ENCODE peak calls at places on chromosome X, in five cellular contexts. A is heart right ventricle, Y is IMR-90, K is thyroid gland, O is SJSA1. J is an unnamed sample. For H3K36me3 and H3K27me3, the result is how much of the 10 kb centered on the place peaks cover.

GRCh38 chrX:24668111-24668510 is 21.0 kb upstream of the PCYT1B start:
- DNase-seq in A (no peak), Y (no peak), K (no peak), O (no peak), J (no peak)

GRCh38 chrX:140918398-140919043 is 83.9 kb upstream of the SPANXB1 start:
- DNase-seq in A (peak), Y (peak), K (peak), O (no peak), J (peak)

GRCh38 chrX:153921511-153922285 is 4.4 kb downstream of the ARHGAP4 start:
- DNase-seq in A (no peak), Y (no peak), K (no peak), O (no peak), J (no peak)

GRCh38 chrX:44897539-44897938 is 24.6 kb downstream of the KDM6A start:
- DNase-seq in A (no peak), Y (no peak), K (no peak), O (no peak), J (no peak)

GRCh38 chrX:16743604-16744325 is 24.4 kb downstream of the SYAP1 start:
- DNase-seq in A (no peak), Y (peak), K (no peak), O (no peak), J (peak)

GRCh38 chrX:87517571-87518141 is at the start of gene KLHL4:
- DNase-seq in A (peak), Y (peak), K (no peak), O (peak), J (peak)

GRCh38 chrX:47936224-47936939 is 67.4 kb downstream of the ZNF182 start:
- DNase-seq in A (no peak), Y (no peak), K (no peak), O (no peak), J (no peak)

GRCh38 chrX:30533261-30533660 is 44.3 kb downstream of the TASL start:
- DNase-seq in A (no peak), Y (peak), K (no peak), O (no peak), J (no peak)

GRCh38 chrX:150465326-150465725 is 102.2 kb downstream of the MAMLD1 start:
- DNase-seq in A (no peak), Y (no peak), K (no peak), O (no peak), J (no peak)

GRCh38 chrX:80431502-80431832 is 11.2 kb downstream of the TENT5D start:
- DNase-seq in A (no peak), Y (no peak), K (no peak), O (no peak), J (no peak)

GRCh38 chrX:68433155-68433980 is at the start of gene OPHN1:
- DNase-seq in A (peak), Y (peak), K (peak), O (peak), J (peak)

GRCh38 chrX:43655151-43655676 is 885 bp upstream of the MAOA start:
- DNase-seq in A (peak), Y (peak), K (peak), O (peak), J (peak)

GRCh38 chrX:22165732-22166457 is 106.8 kb upstream of the CBLL2 start:
- DNase-seq in A (no peak), Y (peak), K (no peak), O (no peak), J (peak)

GRCh38 chrX:64996805-64997204 is 20.6 kb upstream of the ZC4H2 start:
- DNase-seq in A (no peak), Y (no peak), K (no peak), O (no peak), J (no peak)

GRCh38 chrX:48911407-48912182 is at the start of gene SLC35A2:
- DNase-seq in A (peak), Y (peak), K (peak), O (peak), J (peak)

GRCh38 chrX:10576777-10577444 is 43.5 kb downstream of the MID1 start:
- DNase-seq in A (peak), Y (no peak), K (peak), O (no peak), J (no peak)

GRCh38 chrX:153454901-153455550 is 9.2 kb upstream of the TREX2 start:
- DNase-seq in A (no peak), Y (no peak), K (no peak), O (no peak), J (no peak)

GRCh38 chrX:101482296-101482695 is 3.0 kb upstream of the ARMCX4 start:
- DNase-seq in A (no peak), Y (peak), K (no peak), O (no peak), J (no peak)

GRCh38 chrX:67892391-67892790 is 348.6 kb downstream of the AR start:
- DNase-seq in A (no peak), Y (no peak), K (no peak), O (no peak), J (no peak)

GRCh38 chrX:107710617-107711391 is 64.8 kb downstream of the TSC22D3 start:
- DNase-seq in A (peak), Y (peak), K (no peak), O (peak), J (peak)

GRCh38 chrX:134544189-134544588 is 84.2 kb downstream of the HPRT1 start:
- DNase-seq in A (no peak), Y (no peak), K (no peak), O (no peak), J (no peak)

GRCh38 chrX:72470593-72471310 is 101.9 kb downstream of the HDAC8 start:
- DNase-seq in A (no peak), Y (no peak), K (no peak), O (no peak), J (no peak)

GRCh38 chrX:70398899-70399298 is 24.2 kb upstream of the GDPD2 start:
- DNase-seq in A (no peak), Y (peak), K (no peak), O (no peak), J (no peak)

GRCh38 chrX:123291623-123292022 is 107.5 kb downstream of the GRIA3 start:
- DNase-seq in A (no peak), Y (no peak), K (no peak), O (no peak), J (no peak)

GRCh38 chrX:150152036-150152435 is 211.1 kb upstream of the MAMLD1 start:
- DNase-seq in A (no peak), Y (no peak), K (no peak), O (no peak), J (no peak)

GRCh38 chrX:20383487-20383886 is 116.8 kb upstream of the RPS6KA3 start:
- DNase-seq in A (no peak), Y (no peak), K (no peak), O (no peak), J (no peak)

GRCh38 chrX:30643313-30643821 is 9.9 kb upstream of the GK start:
- DNase-seq in A (no peak), Y (peak), K (no peak), O (no peak), J (no peak)

GRCh38 chrX:50202539-50202938 is 1.7 kb upstream of the AKAP4 start:
- DNase-seq in A (no peak), Y (no peak), K (no peak), O (no peak), J (no peak)

GRCh38 chrX:1400049-1400448 is 8.1 kb upstream of the SLC25A6 start:
- DNase-seq in A (no peak), Y (no peak), K (no peak), O (no peak), J (no peak)

GRCh38 chrX:1407035-1407434 is 15.1 kb upstream of the SLC25A6 start:
- DNase-seq in A (no peak), Y (no peak), K (no peak), O (no peak), J (no peak)

GRCh38 chrX:1400731-1401471 is 9.0 kb upstream of the SLC25A6 start:
- DNase-seq in A (no peak), Y (no peak), K (no peak), O (no peak), J (no peak)

GRCh38 chrX:1401611-1402430 is 9.9 kb upstream of the SLC25A6 start:
- DNase-seq in A (no peak), Y (no peak), K (no peak), O (no peak), J (no peak)

GRCh38 chrX:1403228-1403627 is 11.3 kb upstream of the SLC25A6 start:
- DNase-seq in A (no peak), Y (no peak), K (no peak), O (no peak), J (no peak)
- H3K36me3 ChIP-seq in A (under half), Y (under half), K (under half), O (under half), J (half or more)

GRCh38 chrX:85903692-85904471 is 143.5 kb downstream of the CHM start:
- DNase-seq in A (no peak), Y (no peak), K (no peak), O (no peak), J (no peak)

GRCh38 chrX:85905851-85906250 is 141.5 kb downstream of the CHM start:
- DNase-seq in A (no peak), Y (no peak), K (no peak), O (no peak), J (no peak)

GRCh38 chrX:85907316-85907715 is 140.0 kb downstream of the CHM start:
- DNase-seq in A (no peak), Y (no peak), K (no peak), O (no peak), J (no peak)

DNA sequence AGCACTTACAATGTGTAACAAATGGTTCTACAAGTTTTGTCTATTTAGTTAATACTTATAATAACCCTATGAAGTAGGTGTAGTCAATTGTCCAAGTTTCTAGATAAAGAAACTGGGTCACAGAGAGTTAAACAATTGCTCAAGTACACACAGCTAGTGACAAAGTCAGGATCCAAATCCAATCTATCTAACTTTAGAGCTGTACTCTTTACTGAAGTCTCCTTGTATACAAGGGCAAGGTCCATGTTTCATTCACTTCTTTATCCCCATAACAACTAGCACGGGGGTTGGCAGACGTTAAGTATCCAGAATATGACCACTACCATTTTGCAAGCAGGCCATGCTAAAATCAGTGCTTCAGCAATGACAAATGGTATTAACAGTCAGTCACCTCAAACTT is 141.0 kb downstream of the CHM start:
- DNase-seq in A (no peak), Y (no peak), K (no peak), O (no peak), J (no peak)
- H3K4me3 ChIP-seq in A (no peak), Y (no peak), K (no peak), O (no peak), J (no peak)

DNA sequence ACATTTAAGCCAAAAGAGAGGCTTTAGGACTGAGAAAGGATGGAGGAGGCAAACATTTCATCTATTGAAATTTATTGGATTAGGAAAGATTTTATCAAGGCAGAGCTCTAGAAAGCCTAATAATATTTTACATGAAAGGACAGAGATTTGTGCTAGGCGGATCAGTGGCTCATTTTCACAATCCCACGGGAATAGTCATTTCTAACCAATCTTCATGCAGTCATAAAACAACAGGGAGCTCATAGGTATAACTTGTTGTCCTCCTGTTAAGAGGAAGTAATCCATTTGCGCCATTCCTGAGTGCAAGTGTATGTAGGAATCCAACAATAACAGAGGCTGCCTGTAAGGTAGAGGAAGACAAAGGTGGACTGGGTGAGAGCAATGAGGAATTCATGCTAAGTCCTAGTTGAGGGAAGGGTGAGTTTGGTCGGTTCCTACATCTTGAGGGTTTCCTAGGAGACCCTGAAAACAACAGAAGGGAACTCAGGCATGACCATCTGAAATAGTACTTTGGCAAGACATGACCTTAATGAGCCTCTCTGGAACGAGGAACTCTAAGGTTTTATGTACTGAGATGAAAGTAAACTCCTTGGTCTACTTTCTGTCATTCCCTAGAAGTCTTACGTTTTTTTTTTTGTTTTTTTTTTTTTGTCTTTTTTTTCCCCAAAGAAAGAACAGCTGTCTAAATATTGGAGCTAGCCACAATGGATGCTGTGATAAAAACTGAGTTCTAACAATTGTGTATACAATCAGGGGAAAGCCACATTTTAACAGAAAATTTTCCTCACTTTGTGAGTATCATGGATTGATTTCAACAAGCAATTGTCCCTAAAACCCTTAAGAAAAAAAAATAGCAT is 89.7 kb downstream of the GEMIN8 start:
- DNase-seq in A (no peak), Y (no peak), K (no peak), O (no peak), J (no peak)
- H3K27me3 ChIP-seq in A (under half), Y (under half), K (under half), O (under half), J (under half)

GRCh38 chrX:125604448-125604847 is 284.8 kb downstream of the TEX13C start:
- DNase-seq in A (no peak), Y (no peak), K (no peak), O (no peak), J (no peak)
- H3K36me3 ChIP-seq in A (under half), Y (under half), K (under half), O (under half), J (under half)

GRCh38 chrX:29066516-29066915 is 479.3 kb downstream of the IL1RAPL1 start:
- DNase-seq in A (no peak), Y (no peak), K (no peak), O (no peak), J (no peak)
- H3K4me3 ChIP-seq in A (no peak), Y (no peak), K (no peak), O (no peak), J (no peak)

GRCh38 chrX:118182050-118182449 is 65.4 kb upstream of the KLHL13 start:
- DNase-seq in A (no peak), Y (peak), K (no peak), O (no peak), J (no peak)
- H3K27me3 ChIP-seq in A (under half), Y (under half), K (under half), O (under half), J (under half)

GRCh38 chrX:151763711-151764110 is 29.2 kb downstream of the CNGA2 start:
- DNase-seq in A (no peak), Y (no peak), K (no peak), O (no peak), J (no peak)

GRCh38 chrX:151759041-151759440 is 24.5 kb downstream of the CNGA2 start:
- DNase-seq in A (no peak), Y (no peak), K (no peak), O (no peak), J (no peak)

GRCh38 chrX:151765026-151765425 is 30.5 kb downstream of the CNGA2 start:
- DNase-seq in A (no peak), Y (no peak), K (no peak), O (no peak), J (no peak)

DNA sequence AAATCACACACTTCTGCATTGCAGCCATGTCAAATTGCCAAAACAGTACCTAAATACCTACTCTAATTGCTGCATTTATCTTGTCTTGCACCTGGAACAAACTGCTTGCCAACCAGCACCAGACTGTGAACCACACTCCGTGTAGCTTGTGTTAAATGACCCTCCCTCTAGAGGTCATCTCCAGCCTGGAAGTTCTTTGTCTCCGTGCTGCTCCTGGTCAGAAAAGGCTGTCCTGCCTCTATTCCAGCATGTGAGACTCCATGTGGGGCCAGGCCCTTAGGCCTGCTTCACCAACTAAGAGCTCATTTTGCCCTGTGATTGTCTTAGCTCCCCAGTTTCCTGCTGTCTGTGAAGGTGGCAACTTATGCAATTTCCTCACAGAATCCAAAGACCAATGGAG is 28.3 kb downstream of the CNGA2 start:
- DNase-seq in A (no peak), Y (no peak), K (no peak), O (no peak), J (no peak)
- H3K36me3 ChIP-seq in A (under half), Y (under half), K (under half), O (under half), J (under half)

GRCh38 chrX:57289089-57289488 is 2.6 kb downstream of the FAAH2 start:
- DNase-seq in A (no peak), Y (no peak), K (no peak), O (no peak), J (no peak)

GRCh38 chrX:57285001-57285400 is 1.5 kb upstream of the FAAH2 start:
- DNase-seq in A (no peak), Y (no peak), K (no peak), O (no peak), J (no peak)

GRCh38 chrX:57282568-57282967 is 3.9 kb upstream of the FAAH2 start:
- DNase-seq in A (no peak), Y (no peak), K (no peak), O (no peak), J (no peak)

DNA sequence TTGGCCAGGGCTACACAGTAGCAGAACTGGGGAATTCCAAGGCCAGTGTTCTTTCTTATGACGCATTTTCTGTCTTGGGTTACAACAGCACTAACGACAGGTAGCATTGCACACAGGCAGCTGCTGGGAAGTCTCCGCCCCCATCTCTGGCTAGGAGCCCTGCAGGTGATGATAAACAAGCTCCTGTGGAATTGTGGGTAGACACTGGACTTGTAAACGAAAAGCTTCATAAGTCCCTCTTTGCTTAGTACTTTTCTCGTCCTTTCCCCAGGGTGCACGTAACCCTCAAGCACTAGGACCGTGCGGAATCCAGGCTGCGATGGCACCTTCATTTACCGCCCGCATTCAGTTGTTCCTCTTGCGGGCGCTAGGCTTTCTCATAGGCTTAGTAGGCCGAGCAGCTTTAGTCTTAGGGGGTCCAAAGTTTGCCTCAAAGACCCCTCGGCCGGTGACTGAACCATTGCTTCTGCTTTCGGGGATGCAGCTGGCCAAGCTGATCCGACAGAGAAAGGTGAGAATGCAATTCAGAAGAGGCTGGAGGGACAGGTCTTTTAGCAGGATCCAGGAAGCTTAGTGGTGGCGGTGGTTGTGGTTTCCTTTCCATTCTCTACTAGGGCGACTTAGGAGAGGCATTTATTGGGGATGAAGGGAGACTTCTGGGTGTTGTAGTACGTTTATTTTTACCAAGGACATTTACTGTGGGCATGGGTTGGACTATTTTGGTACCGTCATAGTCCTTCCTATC is at the start of gene FAAH2:
- DNase-seq in A (no peak), Y (no peak), K (peak), O (no peak), J (no peak)
- H3K4me3 ChIP-seq in A (peak), Y (no peak), K (no peak), O (no peak), J (no peak)

J was measured in MG63.